ENCODE peak calls at places on chromosomes 1 and 21, in five cellular contexts. One of them, this sample, is unnamed.

GRCh38 chr1:225877570-225877969 is 4.6 kb downstream of the TMEM63A start:
- DNase-seq in KBM-7: peak; percentile 45
- DNase-seq in substantia nigra: peak; percentile 68
- DNase-seq in NCI-H1105 treated with DMSO at 0.1 percent for 48 hours: no peak
- DNase-seq in activated naive CD4-positive, alpha-beta T cell treated with anti-CD3 and anti-CD28 coated beads for 36 hours: peak; percentile 51
- DNase-seq in this sample: no peak

GRCh38 chr1:5575396-5576110 is 416.7 kb downstream of the NPHP4 start:
- DNase-seq in NCI-H1105 treated with DMSO at 0.1 percent for 48 hours: no peak
- DNase-seq in substantia nigra: no peak
- DNase-seq in activated naive CD4-positive, alpha-beta T cell treated with anti-CD3 and anti-CD28 coated beads for 36 hours: no peak
- DNase-seq in KBM-7: no peak
- DNase-seq in this sample: no peak

GRCh38 chr21:43025636-43026180 is 49.9 kb downstream of the CBS start:
- DNase-seq in KBM-7: no peak
- DNase-seq in NCI-H1105 treated with DMSO at 0.1 percent for 48 hours: no peak
- DNase-seq in substantia nigra: no peak
- DNase-seq in activated naive CD4-positive, alpha-beta T cell treated with anti-CD3 and anti-CD28 coated beads for 36 hours: no peak
- DNase-seq in this sample: no peak

GRCh38 chr1:25683731-25684130 is 67.1 kb downstream of the MAN1C1 start:
- DNase-seq in activated naive CD4-positive, alpha-beta T cell treated with anti-CD3 and anti-CD28 coated beads for 36 hours: no peak
- DNase-seq in substantia nigra: no peak
- DNase-seq in NCI-H1105 treated with DMSO at 0.1 percent for 48 hours: no peak
- DNase-seq in KBM-7: no peak
- DNase-seq in this sample: no peak

GRCh38 chr1:207316141-207316540 is 5.3 kb upstream of the CD55 start:
- DNase-seq in substantia nigra: no peak
- DNase-seq in KBM-7: no peak
- DNase-seq in NCI-H1105 treated with DMSO at 0.1 percent for 48 hours: no peak
- DNase-seq in activated naive CD4-positive, alpha-beta T cell treated with anti-CD3 and anti-CD28 coated beads for 36 hours: peak; percentile 6
- DNase-seq in this sample: no peak

GRCh38 chr1:210372491-210372890 is 43.8 kb downstream of the HHAT start:
- DNase-seq in activated naive CD4-positive, alpha-beta T cell treated with anti-CD3 and anti-CD28 coated beads for 36 hours: no peak
- DNase-seq in substantia nigra: no peak
- DNase-seq in NCI-H1105 treated with DMSO at 0.1 percent for 48 hours: no peak
- DNase-seq in KBM-7: no peak
- DNase-seq in this sample: no peak

GRCh38 chr1:101193733-101194169 is 43.1 kb upstream of the S1PR1 start:
- DNase-seq in substantia nigra: no peak
- DNase-seq in KBM-7: no peak
- DNase-seq in activated naive CD4-positive, alpha-beta T cell treated with anti-CD3 and anti-CD28 coated beads for 36 hours: no peak
- DNase-seq in NCI-H1105 treated with DMSO at 0.1 percent for 48 hours: no peak
- DNase-seq in this sample: no peak

GRCh38 chr1:47915677-47916353 is 81.4 kb downstream of the TRABD2B start:
- DNase-seq in KBM-7: no peak
- DNase-seq in substantia nigra: no peak
- DNase-seq in NCI-H1105 treated with DMSO at 0.1 percent for 48 hours: no peak
- DNase-seq in activated naive CD4-positive, alpha-beta T cell treated with anti-CD3 and anti-CD28 coated beads for 36 hours: no peak
- DNase-seq in this sample: no peak

GRCh38 chr1:227343727-227344551 is 25.6 kb upstream of the CDC42BPA start:
- DNase-seq in substantia nigra: no peak
- DNase-seq in KBM-7: no peak
- DNase-seq in NCI-H1105 treated with DMSO at 0.1 percent for 48 hours: no peak
- DNase-seq in activated naive CD4-positive, alpha-beta T cell treated with anti-CD3 and anti-CD28 coated beads for 36 hours: no peak
- DNase-seq in this sample: no peak

GRCh38 chr1:36166938-36167910 is 11.3 kb downstream of the MAP7D1 start:
- DNase-seq in activated naive CD4-positive, alpha-beta T cell treated with anti-CD3 and anti-CD28 coated beads for 36 hours: no peak
- DNase-seq in KBM-7: no peak
- DNase-seq in NCI-H1105 treated with DMSO at 0.1 percent for 48 hours: no peak
- DNase-seq in substantia nigra: no peak
- DNase-seq in this sample: no peak

GRCh38 chr1:42250164-42250563 is 84.9 kb downstream of the FOXJ3 start:
- DNase-seq in KBM-7: no peak
- DNase-seq in NCI-H1105 treated with DMSO at 0.1 percent for 48 hours: no peak
- DNase-seq in substantia nigra: no peak
- DNase-seq in activated naive CD4-positive, alpha-beta T cell treated with anti-CD3 and anti-CD28 coated beads for 36 hours: no peak
- DNase-seq in this sample: no peak

GRCh38 chr1:89525169-89525855 is 683 bp downstream of the LRRC8B start:
- DNase-seq in KBM-7: peak; percentile 73
- DNase-seq in substantia nigra: peak; percentile 18
- DNase-seq in NCI-H1105 treated with DMSO at 0.1 percent for 48 hours: peak; percentile 79
- DNase-seq in activated naive CD4-positive, alpha-beta T cell treated with anti-CD3 and anti-CD28 coated beads for 36 hours: peak; percentile 46
- DNase-seq in this sample: peak; percentile 75

GRCh38 chr1:21468597-21468996 is 28.7 kb downstream of the NBPF3 start:
- DNase-seq in activated naive CD4-positive, alpha-beta T cell treated with anti-CD3 and anti-CD28 coated beads for 36 hours: peak; percentile 57
- DNase-seq in substantia nigra: no peak
- DNase-seq in NCI-H1105 treated with DMSO at 0.1 percent for 48 hours: no peak
- DNase-seq in KBM-7: peak; percentile 56
- DNase-seq in this sample: no peak

GRCh38 chr1:112265946-112266345 is 130.1 kb upstream of the CTTNBP2NL start:
- DNase-seq in KBM-7: no peak
- DNase-seq in NCI-H1105 treated with DMSO at 0.1 percent for 48 hours: no peak
- DNase-seq in substantia nigra: no peak
- DNase-seq in activated naive CD4-positive, alpha-beta T cell treated with anti-CD3 and anti-CD28 coated beads for 36 hours: no peak
- DNase-seq in this sample: no peak

GRCh38 chr1:227773558-227773957 is 38.3 kb downstream of the SNAP47 start:
- DNase-seq in KBM-7: no peak
- DNase-seq in activated naive CD4-positive, alpha-beta T cell treated with anti-CD3 and anti-CD28 coated beads for 36 hours: no peak
- DNase-seq in NCI-H1105 treated with DMSO at 0.1 percent for 48 hours: no peak
- DNase-seq in substantia nigra: no peak
- DNase-seq in this sample: no peak

GRCh38 chr1:205009666-205010065 is 33.3 kb upstream of the CNTN2 start:
- DNase-seq in KBM-7: no peak
- DNase-seq in NCI-H1105 treated with DMSO at 0.1 percent for 48 hours: no peak
- DNase-seq in activated naive CD4-positive, alpha-beta T cell treated with anti-CD3 and anti-CD28 coated beads for 36 hours: no peak
- DNase-seq in substantia nigra: no peak
- DNase-seq in this sample: no peak

GRCh38 chr1:145916745-145917144 is 1.8 kb downstream of the PEX11B start:
- DNase-seq in activated naive CD4-positive, alpha-beta T cell treated with anti-CD3 and anti-CD28 coated beads for 36 hours: no peak
- DNase-seq in KBM-7: no peak
- DNase-seq in substantia nigra: no peak
- DNase-seq in NCI-H1105 treated with DMSO at 0.1 percent for 48 hours: no peak
- DNase-seq in this sample: no peak

GRCh38 chr1:77560741-77561140 is 121.7 kb downstream of the ZZZ3 start:
- DNase-seq in NCI-H1105 treated with DMSO at 0.1 percent for 48 hours: no peak
- DNase-seq in substantia nigra: no peak
- DNase-seq in KBM-7: no peak
- DNase-seq in activated naive CD4-positive, alpha-beta T cell treated with anti-CD3 and anti-CD28 coated beads for 36 hours: no peak
- DNase-seq in this sample: no peak

GRCh38 chr1:196464545-196464944 is 143.7 kb downstream of the KCNT2 start:
- DNase-seq in KBM-7: no peak
- DNase-seq in activated naive CD4-positive, alpha-beta T cell treated with anti-CD3 and anti-CD28 coated beads for 36 hours: no peak
- DNase-seq in NCI-H1105 treated with DMSO at 0.1 percent for 48 hours: peak; percentile 47
- DNase-seq in substantia nigra: no peak
- DNase-seq in this sample: no peak

GRCh38 chr1:173164178-173164577 is 43.0 kb downstream of the TNFSF4 start:
- DNase-seq in KBM-7: no peak
- DNase-seq in substantia nigra: no peak
- DNase-seq in activated naive CD4-positive, alpha-beta T cell treated with anti-CD3 and anti-CD28 coated beads for 36 hours: no peak
- DNase-seq in NCI-H1105 treated with DMSO at 0.1 percent for 48 hours: no peak
- DNase-seq in this sample: no peak

GRCh38 chr1:234774971-234775370 is 165.0 kb upstream of the IRF2BP2 start:
- DNase-seq in activated naive CD4-positive, alpha-beta T cell treated with anti-CD3 and anti-CD28 coated beads for 36 hours: no peak
- DNase-seq in NCI-H1105 treated with DMSO at 0.1 percent for 48 hours: no peak
- DNase-seq in KBM-7: peak; percentile 68
- DNase-seq in substantia nigra: no peak
- DNase-seq in this sample: no peak

GRCh38 chr1:4585216-4585615 is 69.2 kb upstream of the AJAP1 start:
- DNase-seq in substantia nigra: no peak
- DNase-seq in KBM-7: no peak
- DNase-seq in NCI-H1105 treated with DMSO at 0.1 percent for 48 hours: no peak
- DNase-seq in activated naive CD4-positive, alpha-beta T cell treated with anti-CD3 and anti-CD28 coated beads for 36 hours: peak; percentile 53
- DNase-seq in this sample: no peak

This sample was measured in COR-L47.